ENCODE peak calls at places on chromosomes 16 and 17, in six cellular contexts. T is breast epithelium, Q is amniotic stem cell, X is iPS-NIHi11, S is skeletal muscle cell, K is posterior cingulate gyrus. N is an unnamed sample.

GRCh38 chr17:48841395-48841831 is 10.6 kb downstream of the CALCOCO2 start:
- DNase-seq in Q (no peak), S (peak), K (no peak), T (no peak), X (no peak), N (peak)

GRCh38 chr16:15494231-15494630 is 59.8 kb downstream of the BMERB1 start:
- DNase-seq in X (no peak), Q (no peak), S (peak), K (no peak), T (no peak), N (peak)

GRCh38 chr16:2154533-2155090 is 970 bp upstream of the TRAF7 start:
- DNase-seq in S (no peak), K (no peak), T (no peak), X (no peak), Q (no peak), N (no peak)

GRCh38 chr16:31471875-31472558 is at the start of gene TGFB1I1:
- DNase-seq in K (no peak), Q (peak), S (no peak), X (peak), T (no peak), N (peak)

GRCh38 chr17:63120406-63120805 is 154.4 kb downstream of the TANC2 start:
- DNase-seq in K (no peak), X (no peak), Q (no peak), T (no peak), S (no peak), N (peak)

GRCh38 chr16:82439678-82440293 is 187.0 kb upstream of the CDH13 start:
- DNase-seq in T (no peak), X (peak), Q (no peak), K (no peak), S (no peak), N (peak)

GRCh38 chr17:48724241-48725004 is 1.4 kb downstream of the PRAC2 start:
- DNase-seq in S (peak), Q (peak), X (peak), T (peak), K (peak), N (peak)

GRCh38 chr17:35345445-35345925 is 27.9 kb downstream of the SLFN11 start:
- DNase-seq in K (no peak), X (peak), T (no peak), S (no peak), Q (no peak), N (no peak)

GRCh38 chr16:57008440-57008839 is 19.1 kb downstream of the NLRC5 start:
- DNase-seq in Q (no peak), T (no peak), S (no peak), K (no peak), X (no peak), N (no peak)

GRCh38 chr16:50326835-50327465 is 41.8 kb downstream of the BRD7 start:
- DNase-seq in Q (no peak), X (no peak), K (no peak), S (no peak), T (no peak), N (peak)

GRCh38 chr16:50368410-50369132 is at the start of gene BRD7:
- DNase-seq in K (peak), Q (no peak), T (no peak), X (peak), S (peak), N (peak)

GRCh38 chr17:784143-784542 is 2.0 kb downstream of the MRM3 start:
- DNase-seq in K (no peak), T (no peak), X (no peak), S (no peak), Q (no peak), N (peak)

GRCh38 chr16:12295395-12295794 is 318.9 kb downstream of the SNX29 start:
- DNase-seq in Q (no peak), X (no peak), S (no peak), K (no peak), T (no peak), N (no peak)

GRCh38 chr16:30551781-30552180 is 6.4 kb downstream of the ZNF764 start:
- DNase-seq in K (no peak), X (no peak), S (no peak), Q (no peak), T (no peak), N (no peak)

GRCh38 chr16:88705076-88705684 is 1.0 kb downstream of the RNF166 start:
- DNase-seq in T (no peak), S (no peak), X (no peak), K (no peak), Q (no peak), N (peak)

GRCh38 chr16:54411555-54411954 is 125.0 kb upstream of the IRX3 start:
- DNase-seq in S (no peak), K (no peak), T (no peak), X (no peak), Q (no peak), N (no peak)

GRCh38 chr16:49754495-49755290 is 101.2 kb downstream of the ZNF423 start:
- DNase-seq in X (peak), S (no peak), K (no peak), Q (no peak), T (no peak), N (no peak)

GRCh38 chr16:23121024-23121423 is 28.2 kb downstream of the USP31 start:
- DNase-seq in X (no peak), Q (no peak), T (no peak), K (no peak), S (no peak), N (no peak)

GRCh38 chr17:67487506-67487905 is 110.4 kb downstream of the PITPNC1 start:
- DNase-seq in S (peak), T (no peak), X (no peak), Q (no peak), K (no peak), N (peak)

GRCh38 chr17:50169121-50169764 is 3.4 kb downstream of the SGCA start:
- DNase-seq in T (no peak), Q (no peak), S (no peak), K (peak), X (peak), N (peak)

GRCh38 chr17:33596904-33597303 is 303.8 kb upstream of the ASIC2 start:
- DNase-seq in Q (no peak), K (peak), S (no peak), X (no peak), T (no peak), N (no peak)

GRCh38 chr16:27677300-27677699 is 127.4 kb downstream of the KATNIP start:
- DNase-seq in Q (no peak), S (no peak), T (no peak), K (no peak), X (no peak), N (peak)

GRCh38 chr17:80512233-80512632 is 32.4 kb upstream of the RPTOR start:
- DNase-seq in S (no peak), K (no peak), Q (peak), T (no peak), X (no peak), N (peak)

GRCh38 chr17:56913000-56913866 is 616 bp downstream of the TRIM25 start:
- DNase-seq in S (no peak), Q (no peak), X (peak), T (peak), K (no peak), N (peak)

GRCh38 chr16:14569213-14569612 is 60.8 kb downstream of the PARN start:
- DNase-seq in X (no peak), S (no peak), T (no peak), Q (no peak), K (no peak), N (no peak)

GRCh38 chr17:7034955-7035590 is 742 bp upstream of the SLC16A13 start:
- DNase-seq in Q (no peak), S (no peak), X (no peak), K (no peak), T (no peak), N (no peak)

GRCh38 chr17:57545836-57546305 is 199.2 kb downstream of the CCDC182 start:
- DNase-seq in S (no peak), X (no peak), T (no peak), Q (no peak), K (no peak), N (no peak)

GRCh38 chr17:34797724-34798123 is 163.5 kb downstream of the CCT6B start:
- DNase-seq in Q (no peak), X (peak), K (no peak), S (no peak), T (no peak), N (peak)

GRCh38 chr17:76612465-76612864 is 26.8 kb upstream of the ST6GALNAC2 start:
- DNase-seq in X (no peak), S (no peak), K (no peak), Q (no peak), T (no peak), N (no peak)

GRCh38 chr16:46629331-46629843 is 8.2 kb upstream of the SHCBP1 start:
- DNase-seq in Q (peak), T (no peak), S (no peak), X (peak), K (peak), N (peak)

GRCh38 chr17:75535119-75535537 is 9.6 kb downstream of the LLGL2 start:
- DNase-seq in Q (no peak), T (no peak), X (peak), S (no peak), K (no peak), N (no peak)

GRCh38 chr16:56861092-56861610 is 3.9 kb upstream of the SLC12A3 start:
- DNase-seq in Q (no peak), K (no peak), T (no peak), S (no peak), X (no peak), N (no peak)